ENCODE peak calls at places on chromosomes 6 and 20, in eight cellular contexts. Q is NCI-H2081; O is fibroblast of pulmonary artery; M is kidney glomerular epithelial cell; N is central memory CD4-positive, alpha-beta T cell; J is D341Med; F is A172; Z is stimulated activated CD8-positive, alpha-beta memory T cell treated with anti-CD3 and anti-CD28 coated beads, Interleukin-4, amount 100 ng/mL, for 24 hours. T is an unnamed sample.

GRCh38 chr6:108250240-108250866 is 10.5 kb downstream of the SNX3 start:
- DNase-seq in Q (no peak), O (peak), M (no peak), N (no peak), J (peak), F (no peak), Z (no peak), T (no peak)

GRCh38 chr6:4973972-4974885 is 29.6 kb downstream of the RPP40 start:
- DNase-seq in Q (peak), O (peak), M (no peak), N (no peak), J (no peak), F (no peak), Z (no peak), T (no peak)

GRCh38 chr6:30127238-30128093 is 8.5 kb upstream of the TRIM40 start:
- DNase-seq in Q (no peak), O (no peak), M (no peak), N (no peak), J (no peak), F (no peak), Z (no peak), T (no peak)

GRCh38 chr6:16953905-16954304 is 147.9 kb upstream of the STMND1 start:
- DNase-seq in Q (no peak), O (no peak), M (no peak), N (no peak), J (no peak), F (no peak), Z (no peak), T (no peak)

GRCh38 chr6:127083231-127084015 is 35.0 kb upstream of the RSPO3 start:
- DNase-seq in Q (no peak), O (no peak), M (no peak), N (no peak), J (no peak), F (no peak), Z (no peak), T (no peak)

GRCh38 chr6:41560440-41561192 is 14.4 kb downstream of the FOXP4 start:
- DNase-seq in Q (no peak), O (no peak), M (no peak), N (peak), J (no peak), F (no peak), Z (peak), T (peak)

GRCh38 chr6:131510094-131510493 is 62.9 kb upstream of the ARG1 start:
- DNase-seq in Q (peak), O (no peak), M (no peak), N (no peak), J (no peak), F (no peak), Z (no peak), T (no peak)

GRCh38 chr6:46932941-46933340 is 11.2 kb upstream of the ADGRF5 start:
- DNase-seq in Q (no peak), O (peak), M (peak), N (no peak), J (no peak), F (no peak), Z (no peak), T (no peak)

GRCh38 chr6:152598858-152599537 is 38.2 kb downstream of the SYNE1 start:
- DNase-seq in Q (no peak), O (peak), M (no peak), N (no peak), J (no peak), F (no peak), Z (no peak), T (no peak)

GRCh38 chr20:33563788-33564187 is 73.9 kb downstream of the CBFA2T2 start:
- DNase-seq in Q (peak), O (no peak), M (no peak), N (no peak), J (no peak), F (no peak), Z (no peak), T (no peak)

GRCh38 chr6:63527658-63528514 is 44.4 kb upstream of the LOC128125822 start:
- DNase-seq in Q (no peak), O (peak), M (peak), N (no peak), J (no peak), F (peak), Z (no peak), T (no peak)

GRCh38 chr6:167839343-167839742 is 12.6 kb downstream of the AFDN start:
- DNase-seq in Q (no peak), O (peak), M (peak), N (no peak), J (no peak), F (no peak), Z (no peak), T (no peak)

GRCh38 chr20:17969276-17969883 is 562 bp downstream of the MGME1 start:
- DNase-seq in Q (peak), O (peak), M (no peak), N (no peak), J (peak), F (peak), Z (no peak), T (no peak)

GRCh38 chr20:31908016-31908415 is 37.6 kb downstream of the TTLL9 start:
- DNase-seq in Q (no peak), O (no peak), M (no peak), N (no peak), J (no peak), F (no peak), Z (no peak), T (no peak)

GRCh38 chr6:50249493-50249892 is 199.8 kb upstream of the DEFB112 start:
- DNase-seq in Q (no peak), O (peak), M (no peak), N (no peak), J (no peak), F (peak), Z (no peak), T (no peak)

GRCh38 chr20:33337531-33338165 is 54.6 kb downstream of the BPIFB1 start:
- DNase-seq in Q (no peak), O (no peak), M (no peak), N (no peak), J (no peak), F (no peak), Z (no peak), T (no peak)

GRCh38 chr20:57760698-57761412 is 51.0 kb upstream of the PMEPA1 start:
- DNase-seq in Q (no peak), O (no peak), M (no peak), N (no peak), J (no peak), F (no peak), Z (no peak), T (no peak)

GRCh38 chr6:111668410-111668809 is 62.7 kb upstream of the TRAF3IP2 start:
- DNase-seq in Q (no peak), O (no peak), M (no peak), N (no peak), J (no peak), F (no peak), Z (no peak), T (no peak)

GRCh38 chr6:119476024-119476423 is 126.5 kb upstream of the MAN1A1 start:
- DNase-seq in Q (no peak), O (no peak), M (no peak), N (no peak), J (no peak), F (no peak), Z (no peak), T (no peak)

GRCh38 chr6:150767585-150768164 is 97.8 kb upstream of the MTHFD1L start:
- DNase-seq in Q (no peak), O (peak), M (peak), N (no peak), J (no peak), F (no peak), Z (no peak), T (no peak)